ENCODE peak calls at places on chromosome 11, in seven cellular contexts. G is T-helper 17 cell; A is HCT116; T is thoracic aorta; X is GM23248; B is tibial artery; C is effector memory CD4-positive, alpha-beta T cell. O is an unnamed sample. For H3K9me3, the result is how much of the 10 kb centered on the place peaks cover.

GRCh38 chr11:68928481-68928880 is 24.8 kb downstream of the IGHMBP2 start:
- DNase-seq in C (no peak), X (no peak), A (no peak), T (no peak), G (no peak), B (no peak), O (no peak)

GRCh38 chr11:36333897-36334296 is 37.8 kb downstream of the PRR5L start:
- DNase-seq in G (no peak), A (peak), B (no peak), X (peak), T (no peak), C (no peak), O (peak)

GRCh38 chr11:46564459-46564858 is 29.4 kb downstream of the AMBRA1 start:
- DNase-seq in C (no peak), B (no peak), T (no peak), G (no peak), X (peak), A (no peak), O (no peak)

GRCh38 chr11:104784684-104785460 is 113.4 kb downstream of the CASP12 start:
- DNase-seq in G (no peak), B (no peak), X (peak), C (no peak), T (no peak), A (no peak), O (no peak)

GRCh38 chr11:45182902-45183301 is 36.5 kb downstream of the PRDM11 start:
- DNase-seq in T (no peak), X (peak), B (no peak), A (peak), C (no peak), G (no peak), O (no peak)

GRCh38 chr11:119764108-119764874 is 35.3 kb upstream of the NECTIN1 start:
- DNase-seq in B (peak), T (no peak), G (no peak), X (peak), A (no peak), C (no peak), O (no peak)

GRCh38 chr11:62138630-62139425 is 15.0 kb downstream of the INCENP start:
- DNase-seq in A (no peak), X (no peak), G (no peak), C (no peak), T (no peak), B (peak), O (no peak)

GRCh38 chr11:48063424-48063978 is 83.1 kb downstream of the PTPRJ start:
- DNase-seq in B (no peak), A (peak), X (peak), T (no peak), C (no peak), G (no peak), O (no peak)

GRCh38 chr11:69316941-69317340 is 23.0 kb downstream of the MYEOV start:
- DNase-seq in B (peak), C (no peak), A (no peak), G (no peak), T (no peak), X (no peak), O (no peak)

GRCh38 chr11:278001-278951 is at the start of gene NLRP6:
- DNase-seq in T (no peak), X (no peak), G (no peak), A (no peak), B (peak), C (no peak), O (no peak)

GRCh38 chr11:111982019-111982464 is 43.2 kb upstream of the DLAT start:
- DNase-seq in G (no peak), B (no peak), X (peak), T (no peak), A (peak), C (peak), O (no peak)

GRCh38 chr11:43404406-43404805 is 45.7 kb downstream of the TTC17 start:
- DNase-seq in B (no peak), T (no peak), X (no peak), A (no peak), G (no peak), C (no peak), O (no peak)

GRCh38 chr11:76653674-76654309 is 16.8 kb downstream of the LRRC32 start:
- DNase-seq in A (no peak), G (no peak), T (no peak), C (no peak), B (peak), X (peak), O (no peak)

GRCh38 chr11:67167715-67168114 is 48.7 kb downstream of the KDM2A start:
- DNase-seq in A (no peak), T (no peak), G (no peak), C (no peak), X (peak), B (no peak), O (no peak)

GRCh38 chr11:6523253-6523652 is 26.2 kb downstream of the DNHD1 start:
- DNase-seq in T (no peak), B (no peak), X (peak), A (peak), C (no peak), G (no peak), O (no peak)

GRCh38 chr11:80967649-80968048 is 1526.8 kb upstream of the TENM4 start:
- DNase-seq in A (no peak), B (no peak), T (no peak), C (no peak), G (no peak), X (no peak), O (no peak)

DNA sequence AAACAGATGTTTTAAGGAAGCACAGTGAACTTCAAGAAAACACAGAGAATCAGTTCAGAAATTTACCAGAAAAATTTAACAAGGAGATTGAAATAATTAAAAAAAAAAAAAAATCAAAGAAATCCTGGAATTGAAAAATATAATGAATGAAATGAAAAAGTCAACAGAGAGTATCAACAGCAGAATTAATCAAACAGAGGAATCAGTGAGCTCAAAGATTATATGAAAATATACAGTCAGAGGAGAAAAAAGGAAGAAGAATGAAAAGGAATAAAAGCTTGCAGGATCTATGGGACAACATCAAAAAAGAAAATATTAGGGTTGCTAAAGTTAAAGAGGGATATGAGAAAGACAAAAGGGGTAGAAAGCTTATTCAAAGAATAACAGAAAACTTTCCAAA is 82.3 kb downstream of the XRRA1 start:
- DNase-seq in T (no peak), C (no peak), X (no peak), G (no peak), B (no peak), A (no peak), O (no peak)
- H3K9me3 ChIP-seq in T (half or more), C (under half), X (under half), G (under half), B (half or more), A (under half), O (half or more)

GRCh38 chr11:70567680-70568503 is 169.6 kb downstream of the CTTN start:
- DNase-seq in G (no peak), B (peak), T (no peak), C (no peak), A (no peak), X (peak), O (no peak)

GRCh38 chr11:70569173-70569890 is 171.0 kb downstream of the CTTN start:
- DNase-seq in T (no peak), A (no peak), X (no peak), G (no peak), C (no peak), B (peak), O (no peak)

GRCh38 chr11:70566768-70567530 is 168.6 kb downstream of the CTTN start:
- DNase-seq in A (no peak), X (no peak), C (no peak), T (no peak), B (peak), G (no peak), O (no peak)

GRCh38 chr11:70569996-70570692 is 171.8 kb downstream of the CTTN start:
- DNase-seq in A (no peak), T (no peak), G (no peak), C (no peak), B (peak), X (no peak), O (no peak)

DNA sequence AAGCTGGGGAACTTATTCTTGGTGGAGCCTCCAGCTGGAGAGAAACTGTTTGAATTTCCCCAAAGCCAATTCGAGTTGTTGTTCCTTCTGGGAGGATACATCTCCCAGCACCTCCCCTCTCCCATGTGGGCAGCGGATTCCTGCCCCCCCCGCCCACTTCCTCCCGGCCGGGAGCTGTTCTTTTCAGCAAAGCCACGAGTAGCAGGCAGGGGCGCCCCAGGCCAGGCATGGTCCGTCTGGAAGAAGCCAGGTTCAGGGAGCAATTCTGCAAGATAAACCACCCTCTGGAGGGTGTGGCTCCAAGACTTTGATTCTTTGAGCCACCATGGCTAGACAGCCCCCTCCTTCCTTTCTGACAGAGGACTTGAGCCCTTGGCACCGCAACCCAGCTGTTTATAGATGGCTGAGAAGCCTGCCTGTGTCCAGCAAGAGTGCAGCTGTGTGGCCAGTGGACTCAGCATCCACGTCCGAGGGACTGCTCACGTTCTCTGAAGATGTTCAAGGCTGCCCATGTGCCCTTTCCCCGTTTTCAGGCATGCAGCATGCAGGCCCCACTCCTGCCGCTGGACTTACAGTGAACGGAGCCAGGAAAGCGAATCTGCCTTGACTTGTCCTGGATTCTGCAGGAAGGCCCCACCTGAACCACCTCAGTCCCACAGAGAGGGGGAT is 170.3 kb downstream of the CTTN start:
- DNase-seq in A (no peak), B (peak), C (no peak), X (peak), T (no peak), G (no peak), O (no peak)
- H3K9me3 ChIP-seq in A (under half), B (under half), C (under half), X (under half), T (under half), G (under half), O (under half)

GRCh38 chr11:114621072-114621471 is 25.5 kb upstream of the NXPE4 start:
- DNase-seq in B (no peak), A (no peak), C (no peak), X (no peak), G (no peak), T (no peak), O (peak)
- H3K9me3 ChIP-seq in B (under half), A (under half), C (under half), X (under half), G (under half), T (under half), O (under half)

GRCh38 chr11:17781626-17782025 is 47.0 kb downstream of the KCNC1 start:
- DNase-seq in C (no peak), A (no peak), G (no peak), T (no peak), X (no peak), B (no peak), O (no peak)
- H3K9me3 ChIP-seq in C (under half), A (under half), G (under half), T (under half), X (under half), B (under half), O (under half)

GRCh38 chr11:110519816-110520215 is 90.1 kb downstream of the FDX1 start:
- DNase-seq in C (no peak), G (no peak), B (no peak), A (no peak), T (no peak), X (peak), O (no peak)

GRCh38 chr11:110525883-110526282 is 96.1 kb downstream of the FDX1 start:
- DNase-seq in G (no peak), A (no peak), X (peak), T (no peak), B (no peak), C (no peak), O (peak)

GRCh38 chr11:110518809-110519514 is 89.2 kb downstream of the FDX1 start:
- DNase-seq in C (no peak), T (no peak), B (no peak), G (no peak), A (no peak), X (peak), O (peak)

GRCh38 chr11:110524227-110524626 is 94.5 kb downstream of the FDX1 start:
- DNase-seq in C (no peak), X (peak), A (no peak), B (no peak), T (no peak), G (no peak), O (peak)

GRCh38 chr11:110522456-110522855 is 92.7 kb downstream of the FDX1 start:
- DNase-seq in G (no peak), C (no peak), T (no peak), X (peak), B (no peak), A (no peak), O (no peak)
- H3K9me3 ChIP-seq in G (under half), C (under half), T (under half), X (under half), B (under half), A (under half), O (under half)

GRCh38 chr11:2662430-2663299 is 37.1 kb downstream of the KCNQ1OT1 start:
- DNase-seq in B (no peak), G (no peak), X (no peak), T (no peak), A (no peak), C (no peak), O (peak)
- H3K9me3 ChIP-seq in B (under half), G (under half), X (under half), T (under half), A (under half), C (under half), O (under half)

DNA sequence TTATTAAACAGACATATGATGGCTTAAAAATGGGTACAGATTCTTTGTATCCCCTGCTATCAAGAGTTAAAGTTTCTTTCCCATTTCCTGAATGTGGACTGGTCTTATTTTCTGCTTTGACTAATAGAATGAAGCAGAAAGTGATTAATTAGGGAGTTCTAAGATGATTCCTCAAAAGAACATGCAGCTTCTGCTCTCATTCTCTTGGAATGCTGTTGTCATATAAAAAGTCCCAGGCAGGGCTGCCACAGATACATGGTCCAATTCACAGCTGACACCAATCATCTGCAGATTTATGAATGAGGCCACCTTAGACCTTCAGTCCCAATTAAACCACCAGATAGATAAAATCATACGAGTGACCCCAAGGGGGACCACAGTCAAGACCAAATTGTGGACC is 844.5 kb upstream of the RAG2 start:
- DNase-seq in A (no peak), G (no peak), C (no peak), X (no peak), T (no peak), B (no peak), O (no peak)
- H3K9me3 ChIP-seq in A (under half), G (under half), C (under half), X (under half), T (under half), B (under half), O (under half)